ENCODE peak calls at places on chromosomes 13 and 19, in six cellular contexts. E, K, S, G, W and O are unnamed samples.

GRCh38 chr13:46756977-46757376 is 40.0 kb downstream of the ESD start:
- DNase-seq in E (no peak), K (no peak), S (no peak), G (no peak), W (no peak), O (no peak)

GRCh38 chr13:20721454-20722357 is 18.2 kb downstream of the IL17D start:
- DNase-seq in E (peak), K (peak), S (peak), G (no peak), W (no peak), O (no peak)

GRCh38 chr19:47839411-47839810 is 17.7 kb downstream of the CRX start:
- DNase-seq in E (no peak), K (no peak), S (no peak), G (no peak), W (no peak), O (no peak)

GRCh38 chr13:94228781-94229180 is 250.7 kb downstream of the DCT start:
- DNase-seq in E (no peak), K (no peak), S (no peak), G (no peak), W (no peak), O (no peak)

GRCh38 chr19:708154-709141 is at the start of gene PALM:
- DNase-seq in E (no peak), K (no peak), S (peak), G (no peak), W (no peak), O (no peak)

GRCh38 chr13:21225841-21226581 is 49.6 kb downstream of the MRPL57 start:
- DNase-seq in E (no peak), K (no peak), S (no peak), G (no peak), W (no peak), O (no peak)

GRCh38 chr13:67557642-67558241 is 327.6 kb upstream of the PCDH9 start:
- DNase-seq in E (no peak), K (no peak), S (no peak), G (no peak), W (no peak), O (no peak)

GRCh38 chr19:7152568-7152967 is 83.1 kb downstream of the ZNF557 start:
- DNase-seq in E (no peak), K (peak), S (no peak), G (no peak), W (no peak), O (no peak)

GRCh38 chr19:48735031-48735615 is 5.3 kb downstream of the RASIP1 start:
- DNase-seq in E (no peak), K (no peak), S (peak), G (no peak), W (no peak), O (no peak)

GRCh38 chr19:31408460-31409124 is 59.4 kb upstream of the TSHZ3 start:
- DNase-seq in E (no peak), K (no peak), S (no peak), G (no peak), W (peak), O (no peak)

GRCh38 chr19:3516675-3517207 is 10.6 kb downstream of the FZR1 start:
- DNase-seq in E (no peak), K (peak), S (no peak), G (no peak), W (no peak), O (no peak)

GRCh38 chr19:53810187-53810546 is 13.9 kb downstream of the NLRP12 start:
- DNase-seq in E (no peak), K (no peak), S (no peak), G (no peak), W (no peak), O (no peak)

GRCh38 chr13:66805657-66806056 is 424.5 kb downstream of the PCDH9 start:
- DNase-seq in E (no peak), K (no peak), S (no peak), G (no peak), W (no peak), O (no peak)

GRCh38 chr19:3606690-3607289 is at the start of gene TBXA2R:
- DNase-seq in E (no peak), K (peak), S (peak), G (peak), W (no peak), O (peak)

GRCh38 chr19:41225238-41226052 is 6.4 kb downstream of the AXL start:
- DNase-seq in E (peak), K (peak), S (peak), G (no peak), W (peak), O (no peak)

GRCh38 chr19:44988896-44989563 is 12.2 kb upstream of the RELB start:
- DNase-seq in E (peak), K (peak), S (peak), G (peak), W (peak), O (peak)

GRCh38 chr13:23673354-23673753 is 103.1 kb downstream of the TNFRSF19 start:
- DNase-seq in E (no peak), K (no peak), S (no peak), G (no peak), W (peak), O (no peak)
- TF ChIP-seq CTCF in E (no peak), K (no peak), S (no peak), G (no peak), W (no peak), O (no peak)

DNA sequence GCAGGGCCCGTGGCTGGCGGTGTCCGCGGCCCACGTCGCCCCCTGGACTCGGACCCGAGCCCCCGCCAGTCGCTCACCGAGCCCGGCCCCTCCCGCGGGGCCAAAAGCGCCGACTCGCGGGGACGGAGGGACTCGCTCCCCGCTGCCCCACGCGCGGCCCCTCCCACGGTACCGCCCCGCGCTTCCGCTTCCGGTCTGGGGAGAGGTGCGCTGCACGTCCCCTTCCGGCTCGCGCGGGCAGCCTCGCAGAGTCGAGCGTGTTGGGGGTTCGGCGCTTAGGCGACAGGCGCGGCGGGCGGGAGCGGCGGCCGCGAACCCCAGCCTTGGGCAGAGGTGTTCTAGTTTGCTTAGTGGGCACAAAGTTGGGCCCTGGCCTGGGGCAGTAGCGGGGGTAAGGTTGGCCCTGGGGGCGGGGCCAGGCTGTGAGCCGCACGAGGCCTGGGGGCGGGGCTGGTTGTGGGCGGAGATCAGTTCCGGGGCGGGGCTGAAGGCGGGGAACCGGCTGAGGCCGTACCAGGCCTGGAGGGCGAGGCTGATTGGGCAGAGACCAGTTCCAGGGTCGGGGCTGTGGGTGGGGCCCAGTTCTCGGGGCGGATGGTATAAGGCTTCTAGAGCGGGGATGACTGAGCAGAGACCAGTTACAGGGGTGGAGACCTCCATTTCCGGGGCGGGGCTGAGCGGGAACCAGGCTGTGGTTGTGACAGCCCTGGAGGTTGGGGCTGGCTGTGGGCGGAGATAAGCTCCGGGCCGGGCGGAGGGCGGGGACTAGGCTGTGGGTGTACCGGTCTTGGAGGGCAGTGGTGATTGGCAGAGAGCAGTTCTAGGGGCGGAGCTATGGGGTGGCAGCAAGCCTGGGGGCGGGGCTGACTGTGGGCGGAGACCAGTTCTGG is at the start of the genes MBD3L1 and ZNF558:
- DNase-seq in E (peak), K (peak), S (no peak), G (peak), W (peak), O (peak)
- TF ChIP-seq CTCF in E (peak), K (no peak), S (peak), G (no peak), W (peak), O (peak)

GRCh38 chr19:35745328-35746086 is at the start of the genes PSENEN and U2AF1L4:
- DNase-seq in E (peak), K (peak), S (peak), G (peak), W (peak), O (peak)

GRCh38 chr19:35746087-35746462 is 624 bp downstream of the PSENEN start:
- DNase-seq in E (no peak), K (no peak), S (no peak), G (no peak), W (no peak), O (no peak)

GRCh38 chr19:35748106-35749020 is at the start of gene LIN37:
- DNase-seq in E (peak), K (peak), S (peak), G (peak), W (peak), O (peak)

GRCh38 chr19:35744688-35745327 is 410 bp downstream of the U2AF1L4 start:
- DNase-seq in E (peak), K (peak), S (peak), G (peak), W (peak), O (peak)

GRCh38 chr19:35746556-35746955 is 1.1 kb downstream of the PSENEN start:
- DNase-seq in E (no peak), K (no peak), S (no peak), G (no peak), W (no peak), O (no peak)
- TF ChIP-seq CTCF in E (no peak), K (no peak), S (no peak), G (no peak), W (no peak), O (no peak)

DNA sequence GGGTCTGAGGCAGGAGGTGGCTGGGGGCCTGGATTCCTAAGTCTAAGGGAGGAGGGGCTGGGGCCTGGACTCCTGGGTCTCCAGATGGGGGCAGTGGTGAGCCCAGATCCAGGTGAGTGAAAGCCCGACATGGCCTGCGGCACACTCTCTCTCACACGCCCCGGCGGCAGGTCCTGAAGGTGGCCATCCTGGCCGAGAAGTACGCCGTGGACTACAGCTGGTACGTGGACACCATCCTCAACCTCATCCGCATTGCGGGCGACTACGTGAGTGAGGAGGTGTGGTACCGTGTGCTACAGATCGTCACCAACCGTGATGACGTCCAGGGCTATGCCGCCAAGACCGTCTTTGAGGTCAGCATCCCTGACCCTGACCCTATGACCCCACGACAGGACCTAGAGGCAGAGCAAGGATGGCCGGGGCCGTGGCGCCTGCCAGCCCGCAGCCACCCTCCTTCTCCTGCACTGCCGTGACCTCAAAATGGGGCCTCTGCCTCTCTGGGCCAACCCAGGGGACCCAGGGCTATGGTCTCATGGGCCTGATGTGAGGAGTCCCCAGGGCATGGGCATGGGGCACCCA is 13.2 kb downstream of the FUZ start:
- DNase-seq in E (no peak), K (peak), S (no peak), G (no peak), W (no peak), O (no peak)
- TF ChIP-seq CTCF in E (no peak), K (peak), S (peak), G (no peak), W (peak), O (no peak)

DNA sequence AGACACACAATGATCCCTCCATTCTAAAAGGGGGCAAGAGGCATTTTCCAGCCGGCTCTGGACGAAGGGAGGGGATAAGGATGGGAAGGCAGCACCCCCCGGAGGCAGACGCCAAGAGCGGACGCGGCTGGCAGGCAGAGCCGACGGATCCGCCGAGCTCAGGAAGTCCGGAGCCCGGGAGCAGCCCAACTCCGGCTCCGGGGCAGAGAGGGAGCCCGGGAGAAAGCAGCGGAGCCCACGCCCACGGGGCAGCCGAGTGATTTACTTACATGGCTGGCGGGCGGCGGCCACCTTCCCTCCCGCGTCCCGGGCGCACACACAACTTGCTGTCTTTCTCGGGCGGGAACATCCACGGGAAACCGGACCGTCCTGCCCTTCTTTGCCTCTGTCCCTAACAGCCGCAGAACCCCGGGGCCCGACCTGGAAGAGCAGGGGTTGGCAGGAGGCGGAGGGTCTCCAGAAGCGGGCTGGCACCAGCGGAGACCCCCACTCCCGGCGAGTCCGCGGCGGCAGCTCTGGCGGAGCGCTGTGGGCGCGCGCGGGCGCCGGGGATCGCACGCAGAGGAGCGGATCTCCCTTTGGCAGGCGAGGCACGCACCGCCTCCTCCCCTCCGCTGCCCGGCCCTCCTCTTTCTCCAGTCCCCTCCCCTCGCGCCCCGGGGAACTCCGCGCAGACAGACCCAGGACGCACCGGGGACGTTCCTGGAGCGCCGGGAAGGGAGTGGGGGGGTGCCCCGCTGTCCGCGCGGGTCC is at the start of gene LHFPL6:
- DNase-seq in E (peak), K (peak), S (peak), G (peak), W (peak), O (peak)
- TF ChIP-seq CTCF in E (no peak), K (no peak), S (peak), G (peak), W (peak), O (peak)

GRCh38 chr19:56304243-56304642 is 10.4 kb downstream of the ZSCAN5A start:
- DNase-seq in E (no peak), K (no peak), S (no peak), G (no peak), W (no peak), O (no peak)

GRCh38 chr19:56301886-56302620 is 12.6 kb downstream of the ZSCAN5A start:
- DNase-seq in E (no peak), K (peak), S (no peak), G (no peak), W (no peak), O (no peak)

GRCh38 chr19:56297010-56297409 is 17.6 kb downstream of the ZSCAN5A start:
- DNase-seq in E (no peak), K (no peak), S (no peak), G (no peak), W (no peak), O (no peak)

GRCh38 chr19:56299688-56300087 is 15.0 kb downstream of the ZSCAN5A start:
- DNase-seq in E (no peak), K (no peak), S (no peak), G (no peak), W (no peak), O (no peak)

GRCh38 chr19:56301152-56301551 is 13.5 kb downstream of the ZSCAN5A start:
- DNase-seq in E (no peak), K (peak), S (no peak), G (no peak), W (no peak), O (no peak)
- TF ChIP-seq CTCF in E (no peak), K (peak), S (peak), G (no peak), W (no peak), O (no peak)

GRCh38 chr19:17725422-17726078 is 6.3 kb downstream of the MAP1S start:
- DNase-seq in E (no peak), K (peak), S (no peak), G (no peak), W (no peak), O (peak)
- TF ChIP-seq CTCF in E (no peak), K (peak), S (peak), G (peak), W (peak), O (peak)

DNA sequence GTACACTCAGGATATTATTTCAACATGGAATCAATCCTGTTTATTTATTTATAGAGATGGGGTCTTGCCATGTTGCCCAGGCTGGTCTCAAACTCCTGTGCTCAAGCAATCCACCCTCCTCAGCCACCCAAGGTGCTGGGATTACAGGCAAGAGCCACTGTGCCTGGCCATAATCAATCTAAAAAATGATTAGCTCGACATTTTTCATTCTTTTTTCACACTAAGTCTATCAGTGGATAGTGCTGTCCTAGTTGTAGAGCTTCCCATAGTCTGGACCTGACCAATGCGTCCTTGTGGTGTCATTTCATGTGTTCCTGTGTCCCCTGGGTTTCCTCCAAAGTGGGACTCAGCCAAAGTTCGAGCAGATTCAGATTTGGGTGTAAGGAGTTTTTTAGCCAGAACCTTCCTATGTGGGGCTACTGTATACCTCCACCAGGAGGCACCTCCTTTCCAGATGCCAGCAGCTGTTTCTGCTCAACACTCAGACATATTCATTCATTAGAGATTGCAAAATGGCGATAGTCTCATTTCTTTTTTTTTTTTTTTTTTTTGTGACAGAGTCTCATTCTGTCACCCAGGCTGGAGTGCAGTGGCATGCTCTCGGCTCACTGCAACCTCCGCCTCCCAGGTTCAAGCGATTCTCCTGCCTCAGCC is 61.1 kb downstream of the MAP4K1 start:
- DNase-seq in E (peak), K (no peak), S (no peak), G (no peak), W (no peak), O (no peak)
- TF ChIP-seq CTCF in E (no peak), K (no peak), S (peak), G (peak), W (peak), O (no peak)

GRCh38 chr13:113122571-113123225 is at the start of gene F10:
- DNase-seq in E (peak), K (no peak), S (peak), G (no peak), W (no peak), O (no peak)
- TF ChIP-seq CTCF in E (no peak), K (no peak), S (no peak), G (no peak), W (no peak), O (no peak)

DNA sequence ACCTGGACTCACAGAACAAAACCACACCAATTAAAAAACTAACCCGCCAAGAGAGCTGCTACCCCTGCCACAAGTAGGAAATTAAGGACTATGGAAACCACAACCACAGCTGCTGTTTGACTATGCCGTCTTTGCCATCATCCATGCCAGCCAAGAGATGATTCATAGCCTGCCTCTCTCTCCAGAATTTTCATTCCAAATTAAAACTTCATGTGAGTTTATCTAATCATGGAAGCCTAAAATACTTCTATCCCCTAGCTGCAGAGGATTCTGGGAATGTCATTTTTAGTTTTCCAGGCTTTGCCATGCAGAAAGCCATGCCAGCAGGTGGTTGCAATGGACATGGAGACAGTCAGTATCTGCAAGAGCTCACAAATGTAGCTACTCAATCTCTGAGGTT is 27.6 kb upstream of the GTF2F2 start:
- DNase-seq in E (no peak), K (no peak), S (no peak), G (no peak), W (no peak), O (no peak)
- TF ChIP-seq CTCF in E (no peak), K (no peak), S (no peak), G (no peak), W (no peak), O (no peak)